ENCODE peak calls at places on chromosomes 6 and 20, in six cellular contexts. R, N, Y, B, W and F are unnamed samples.

GRCh38 chr6:111761783-111762312 is 111.4 kb downstream of the FYN start:
- DNase-seq in R (no peak), N (peak; percentile 19), Y (no peak), B (no peak), W (no peak), F (no peak)

GRCh38 chr20:32509639-32510066 is 75.5 kb downstream of the NOL4L start:
- DNase-seq in R (no peak), N (peak; percentile 54), Y (no peak), B (peak; percentile 26), W (no peak), F (no peak)

GRCh38 chr20:58677205-58677604 is 15.4 kb upstream of the NPEPL1 start:
- DNase-seq in R (no peak), N (no peak), Y (no peak), B (no peak), W (no peak), F (no peak)

GRCh38 chr6:97632392-97632791 is 349.4 kb upstream of the MMS22L start:
- DNase-seq in R (no peak), N (no peak), Y (no peak), B (no peak), W (no peak), F (no peak)

GRCh38 chr6:53432318-53433161 is 83.8 kb upstream of the ELOVL5 start:
- DNase-seq in R (no peak), N (peak; percentile 81), Y (no peak), B (no peak), W (no peak), F (peak; percentile 94)

GRCh38 chr6:13769655-13770053 is 44.7 kb downstream of the MCUR1 start:
- DNase-seq in R (no peak), N (no peak), Y (no peak), B (peak; percentile 68), W (peak; percentile 77), F (no peak)

GRCh38 chr6:164109770-164110140 is 695.2 kb downstream of the QKI start:
- DNase-seq in R (no peak), N (no peak), Y (peak; percentile 38), B (peak; percentile 57), W (peak; percentile 61), F (peak; percentile 6)

GRCh38 chr6:106084973-106085686 is 1.0 kb upstream of the PRDM1 start:
- DNase-seq in R (no peak), N (peak; percentile 68), Y (peak; percentile 71), B (no peak), W (no peak), F (peak; percentile 80)

GRCh38 chr6:41746068-41746467 is 1.1 kb downstream of the PGC start:
- DNase-seq in R (no peak), N (no peak), Y (no peak), B (no peak), W (no peak), F (no peak)

GRCh38 chr6:61842005-61842404 is 444.0 kb downstream of the KHDRBS2 start:
- DNase-seq in R (no peak), N (no peak), Y (no peak), B (no peak), W (no peak), F (no peak)

GRCh38 chr20:4978050-4978918 is 23.0 kb downstream of the SLC23A2 start:
- DNase-seq in R (no peak), N (no peak), Y (no peak), B (no peak), W (no peak), F (no peak)

GRCh38 chr20:3021327-3021726 is 22.1 kb upstream of the GNRH2 start:
- DNase-seq in R (no peak), N (no peak), Y (no peak), B (no peak), W (no peak), F (no peak)

GRCh38 chr6:122869437-122870024 is 80.5 kb downstream of the SMPDL3A start:
- DNase-seq in R (peak; percentile 36), N (peak; percentile 47), Y (peak; percentile 65), B (peak; percentile 50), W (no peak), F (peak; percentile 60)

GRCh38 chr6:165055231-165055630 is 254.2 kb downstream of the C6orf118 start:
- DNase-seq in R (no peak), N (no peak), Y (peak; percentile 29), B (peak; percentile 29), W (no peak), F (no peak)

GRCh38 chr20:2316847-2317495 is 21.2 kb downstream of the TGM3 start:
- DNase-seq in R (no peak), N (no peak), Y (no peak), B (peak; percentile 24), W (no peak), F (no peak)

GRCh38 chr6:163189609-163190008 is 224.9 kb upstream of the QKI start:
- DNase-seq in R (no peak), N (no peak), Y (no peak), B (no peak), W (no peak), F (no peak)

GRCh38 chr6:4129446-4129845 is 5.9 kb downstream of the ECI2 start:
- DNase-seq in R (no peak), N (peak; percentile 9), Y (no peak), B (no peak), W (no peak), F (no peak)

GRCh38 chr6:16055852-16056251 is 73.0 kb upstream of the MYLIP start:
- DNase-seq in R (no peak), N (no peak), Y (no peak), B (no peak), W (no peak), F (no peak)

GRCh38 chr6:16059496-16059895 is 69.4 kb upstream of the MYLIP start:
- DNase-seq in R (no peak), N (no peak), Y (no peak), B (peak; percentile 69), W (peak; percentile 49), F (no peak)

GRCh38 chr6:16056263-16056870 is 72.5 kb upstream of the MYLIP start:
- DNase-seq in R (no peak), N (no peak), Y (no peak), B (no peak), W (no peak), F (peak; percentile 57)

GRCh38 chr6:16058188-16058780 is 70.6 kb upstream of the MYLIP start:
- DNase-seq in R (no peak), N (no peak), Y (no peak), B (no peak), W (no peak), F (peak; percentile 34)

DNA sequence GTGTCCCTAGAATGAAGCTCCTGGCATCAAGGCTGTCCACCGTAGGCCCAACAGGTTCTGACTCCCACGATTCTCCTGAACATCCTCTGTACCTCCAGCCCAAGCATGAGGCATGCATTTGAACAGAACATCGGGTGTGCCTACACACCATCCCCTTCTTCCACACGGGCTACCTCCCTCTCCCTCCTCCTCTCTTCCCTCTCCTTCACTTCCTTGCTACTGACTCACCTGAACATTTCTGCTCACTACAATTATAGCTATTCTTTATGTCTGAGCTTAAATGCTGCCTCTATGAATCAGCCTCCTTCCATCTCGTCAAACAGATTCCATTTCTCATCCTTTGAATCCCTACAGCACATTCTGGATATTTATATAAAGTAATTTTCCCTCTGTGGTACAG is 71.5 kb upstream of the MYLIP start:
- DNase-seq in R (no peak), N (no peak), Y (no peak), B (no peak), W (no peak), F (no peak)
- H2BK15ac ChIP-seq in R (no peak overlapping the region), N (no peak overlapping the region), Y (no peak overlapping the region), B (no peak overlapping the region), W (peak overlapping the region; percentile 48), F (no peak overlapping the region)

GRCh38 chr20:50909413-50909812 is 21.8 kb downstream of the ADNP start:
- DNase-seq in R (no peak), N (no peak), Y (no peak), B (no peak), W (no peak), F (no peak)
- H2BK15ac ChIP-seq in R (no peak overlapping the region), N (no peak overlapping the region), Y (no peak overlapping the region), B (no peak overlapping the region), W (no peak overlapping the region), F (no peak overlapping the region)

GRCh38 chr6:110322151-110323003 is 35.8 kb downstream of the METTL24 start:
- DNase-seq in R (no peak), N (no peak), Y (peak; percentile 68), B (no peak), W (no peak), F (no peak)
- H2BK15ac ChIP-seq in R (no peak overlapping the region), N (no peak overlapping the region), Y (no peak overlapping the region), B (no peak overlapping the region), W (no peak overlapping the region), F (no peak overlapping the region)

GRCh38 chr6:167097770-167098169 is 25.1 kb upstream of the CCR6 start:
- DNase-seq in R (no peak), N (no peak), Y (no peak), B (no peak), W (no peak), F (no peak)
- H2BK15ac ChIP-seq in R (no peak overlapping the region), N (no peak overlapping the region), Y (no peak overlapping the region), B (no peak overlapping the region), W (no peak overlapping the region), F (no peak overlapping the region)

DNA sequence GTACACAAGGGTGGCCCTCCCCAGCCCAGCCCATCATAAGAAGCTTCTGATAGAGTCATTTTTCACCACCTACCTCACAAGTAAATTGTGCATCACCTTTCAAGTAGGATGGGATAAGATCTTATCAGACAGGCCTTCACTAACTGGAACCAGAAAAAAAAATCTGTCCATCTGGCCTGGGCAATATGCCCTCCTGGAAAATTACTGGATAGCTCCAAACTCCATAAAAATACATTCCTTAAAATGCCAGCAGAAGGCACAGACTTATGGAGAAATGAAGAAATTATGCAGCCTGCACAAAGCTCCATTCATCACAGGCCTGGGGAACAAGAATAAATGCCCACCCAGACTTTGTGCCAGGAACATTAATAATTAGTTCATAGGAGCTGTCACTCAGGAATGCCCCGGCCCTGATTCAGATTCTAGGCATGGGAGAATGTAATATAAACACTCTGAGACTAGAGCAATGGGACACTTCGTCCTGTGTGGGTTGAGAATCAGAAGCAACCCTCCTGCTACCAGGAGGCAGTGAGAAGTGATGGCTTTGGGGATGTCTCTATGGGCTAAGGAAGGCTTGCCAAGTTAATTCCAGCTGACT is 199.3 kb downstream of the OTOR start:
- DNase-seq in R (no peak), N (no peak), Y (no peak), B (no peak), W (no peak), F (peak; percentile 10)
- H2BK15ac ChIP-seq in R (no peak overlapping the region), N (peak overlapping the region; percentile 15), Y (no peak overlapping the region), B (no peak overlapping the region), W (no peak overlapping the region), F (no peak overlapping the region)

DNA sequence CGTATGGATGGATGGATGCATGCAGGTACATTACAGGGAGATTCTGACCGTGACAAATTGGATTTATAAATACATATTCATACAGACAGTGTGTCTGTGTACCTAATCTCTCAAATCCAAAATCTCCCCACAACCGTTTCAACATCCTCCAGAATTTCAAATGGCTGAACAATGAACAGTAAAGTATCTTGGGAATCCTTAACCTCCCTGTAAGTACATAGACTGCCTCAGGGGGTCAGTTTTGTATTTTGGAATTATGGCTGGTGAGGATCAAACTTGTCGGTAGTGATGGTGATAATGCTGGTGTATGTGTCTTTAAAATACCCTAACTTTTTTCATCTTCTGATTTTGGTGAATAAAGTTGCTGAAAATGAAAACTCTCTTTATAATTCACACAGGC is 246.2 kb downstream of the FOXC1 start:
- DNase-seq in R (no peak), N (no peak), Y (no peak), B (no peak), W (no peak), F (no peak)
- H2BK15ac ChIP-seq in R (no peak overlapping the region), N (no peak overlapping the region), Y (no peak overlapping the region), B (no peak overlapping the region), W (no peak overlapping the region), F (no peak overlapping the region)